ENCODE peak calls at places on chromosomes 6 and 20, in seven cellular contexts. Z is pons; F is Panc1; G is putamen; Y is epithelial cell of prostate; B is mesenchymal stem cell; O is stimulated activated CD4-positive, alpha-beta T cell treated with anti-CD3 and anti-CD28 coated beads, TNF-alpha, amount 100 ng/mL, for 24 hours. A is an unnamed sample.

GRCh38 chr6:63764318-63764916 is 128.8 kb downstream of the PHF3 start:
- DNase-seq in O (no peak), Y (no peak), B (peak; percentile 53), F (peak; percentile 10), Z (peak; percentile 74), G (peak; percentile 29), A (peak; percentile 29)

GRCh38 chr20:53642196-53643030 is 48.8 kb upstream of the ZNF217 start:
- DNase-seq in B (peak; percentile 88), G (peak; percentile 11), Z (peak; percentile 57), F (no peak), Y (peak; percentile 73), O (no peak), A (peak; percentile 89)

GRCh38 chr6:157326979-157327378 is 3.7 kb upstream of the TMEM242 start:
- DNase-seq in Z (no peak), G (no peak), B (no peak), O (no peak), F (no peak), Y (no peak), A (no peak)

GRCh38 chr20:58515240-58516212 is at the start of gene APCDD1L:
- DNase-seq in Y (peak; percentile 39), Z (no peak), B (peak; percentile 25), O (no peak), F (no peak), G (no peak), A (no peak)

GRCh38 chr6:87944541-87944954 is 103.1 kb upstream of the SPACA1 start:
- DNase-seq in Z (peak; percentile 59), F (peak; percentile 32), G (peak; percentile 14), B (peak; percentile 60), O (no peak), Y (peak; percentile 94), A (no peak)

GRCh38 chr6:94510877-94511276 is 1066.5 kb upstream of the MANEA start:
- DNase-seq in B (no peak), G (no peak), Z (no peak), O (no peak), Y (no peak), F (no peak), A (no peak)

GRCh38 chr6:123904228-123904627 is 100.6 kb downstream of the NKAIN2 start:
- DNase-seq in G (no peak), Y (no peak), B (no peak), O (no peak), F (no peak), Z (no peak), A (no peak)

GRCh38 chr20:24577271-24577909 is 108.0 kb downstream of the SYNDIG1 start:
- DNase-seq in G (no peak), Z (no peak), B (no peak), O (no peak), F (no peak), Y (no peak), A (no peak)

GRCh38 chr6:36633915-36634314 is 39.8 kb downstream of the SRSF3 start:
- DNase-seq in O (no peak), F (no peak), Y (no peak), Z (no peak), B (peak; percentile 72), G (no peak), A (no peak)

GRCh38 chr20:63005862-63006564 is 751 bp downstream of the BHLHE23 start:
- DNase-seq in Z (no peak), Y (no peak), F (no peak), B (peak; percentile 22), O (no peak), G (no peak), A (no peak)

GRCh38 chr20:53654932-53655674 is 61.5 kb upstream of the ZNF217 start:
- DNase-seq in F (no peak), Y (peak; percentile 43), Z (peak; percentile 70), O (no peak), B (peak; percentile 21), G (peak; percentile 18), A (no peak)

GRCh38 chr6:161446296-161446925 is 172.6 kb upstream of the AGPAT4 start:
- DNase-seq in F (no peak), G (peak; percentile 80), Y (no peak), B (no peak), Z (no peak), O (no peak), A (no peak)

GRCh38 chr20:50224553-50225255 is 34.1 kb downstream of the CEBPB start:
- DNase-seq in G (peak; percentile 10), O (no peak), Y (no peak), F (no peak), Z (peak; percentile 19), B (peak; percentile 99), A (no peak)

A was measured in HCT116.